ENCODE peak calls at places on chromosomes 5 and 9, in seven cellular contexts. Y is NB4, G is upper lobe of right lung, K is HFFc6, U is sigmoid colon, Z is fibroblast of villous mesenchyme, I is transverse colon. C is an unnamed sample.

GRCh38 chr5:13553896-13554295 is 390.6 kb downstream of the DNAH5 start:
- DNase-seq in Y (peak; percentile 34), I (no peak), U (no peak), Z (no peak), K (no peak), G (no peak), C (peak; percentile 83)

GRCh38 chr9:17578911-17579793 is at the start of gene SH3GL2:
- DNase-seq in Y (no peak), U (no peak), K (no peak), Z (peak; percentile 7), G (peak; percentile 84), I (peak; percentile 53), C (peak; percentile 74)

GRCh38 chr5:125408582-125409069 is 662.2 kb upstream of the ZNF608 start:
- DNase-seq in K (peak; percentile 81), G (no peak), Z (peak; percentile 73), Y (no peak), I (peak; percentile 35), U (no peak), C (no peak)

GRCh38 chr9:13267743-13268142 is 11.7 kb downstream of the MPDZ start:
- DNase-seq in K (peak; percentile 86), Y (no peak), I (no peak), U (no peak), G (no peak), Z (peak; percentile 89), C (no peak)

GRCh38 chr5:151448038-151448985 is 909 bp downstream of the SLC36A1 start:
- DNase-seq in K (no peak), G (no peak), I (peak; percentile 47), Z (peak; percentile 12), U (peak; percentile 63), Y (peak; percentile 36), C (peak; percentile 21)

GRCh38 chr9:16181539-16181938 is 628.7 kb downstream of the CCDC171 start:
- DNase-seq in G (no peak), Z (no peak), U (no peak), I (no peak), Y (no peak), K (no peak), C (no peak)

GRCh38 chr5:87389635-87390034 is 23.1 kb downstream of the CCNH start:
- DNase-seq in I (no peak), Z (no peak), Y (no peak), G (no peak), K (no peak), U (no peak), C (no peak)

GRCh38 chr5:165560641-165561040 is 2055.2 kb downstream of the MAT2B start:
- DNase-seq in U (no peak), K (no peak), Z (no peak), Y (no peak), G (no peak), I (no peak), C (no peak)

GRCh38 chr5:72511371-72512178 is 4.4 kb upstream of the ZNF366 start:
- DNase-seq in Z (no peak), U (no peak), I (no peak), G (no peak), Y (peak; percentile 18), K (peak; percentile 30), C (no peak)

GRCh38 chr9:4290427-4290837 is 9.4 kb downstream of the GLIS3 start:
- DNase-seq in I (no peak), U (no peak), Z (no peak), G (no peak), Y (no peak), K (no peak), C (no peak)

GRCh38 chr5:59025734-59026133 is 442.9 kb downstream of the RAB3C start:
- DNase-seq in K (no peak), G (no peak), U (no peak), I (no peak), Z (peak; percentile 37), Y (no peak), C (no peak)

GRCh38 chr9:127873886-127874285 is 3.6 kb downstream of the AK1 start:
- DNase-seq in G (peak; percentile 86), U (peak; percentile 94), Z (no peak), K (no peak), I (peak; percentile 58), Y (no peak), C (no peak)

GRCh38 chr5:152642406-152642805 is 237.3 kb upstream of the NMUR2 start:
- DNase-seq in Z (no peak), U (no peak), K (no peak), I (no peak), Y (no peak), G (no peak), C (no peak)

GRCh38 chr5:72298711-72299110 is 21.3 kb downstream of the MRPS27 start:
- DNase-seq in G (no peak), Y (no peak), I (no peak), K (no peak), Z (no peak), U (no peak), C (no peak)

GRCh38 chr5:139873033-139873794 is 77.6 kb downstream of the PSD2 start:
- DNase-seq in Y (no peak), K (no peak), U (no peak), G (no peak), I (no peak), Z (peak; percentile 23), C (no peak)

GRCh38 chr9:111952559-111952958 is 55.9 kb downstream of the UGCG start:
- DNase-seq in G (no peak), Y (no peak), K (peak; percentile 50), U (no peak), I (no peak), Z (peak; percentile 84), C (no peak)

GRCh38 chr9:135961277-135961705 is at the start of gene UBAC1:
- DNase-seq in Z (peak; percentile 96), Y (peak; percentile 97), I (peak; percentile 97), G (peak; percentile 98), U (peak; percentile 98), K (peak; percentile 91), C (peak; percentile 94)
- TF ChIP-seq CTCF in Z (peak; percentile 17), Y (no peak), I (peak; percentile 37), G (peak; percentile 37), U (no peak), K (peak; percentile 65), C (no peak)

GRCh38 chr9:36901528-36901927 is 132.5 kb downstream of the PAX5 start:
- DNase-seq in G (no peak), Y (no peak), K (no peak), Z (no peak), U (no peak), I (no peak), C (no peak)
- TF ChIP-seq CTCF in G (no peak), Y (no peak), K (no peak), Z (no peak), U (no peak), I (no peak), C (no peak)

DNA sequence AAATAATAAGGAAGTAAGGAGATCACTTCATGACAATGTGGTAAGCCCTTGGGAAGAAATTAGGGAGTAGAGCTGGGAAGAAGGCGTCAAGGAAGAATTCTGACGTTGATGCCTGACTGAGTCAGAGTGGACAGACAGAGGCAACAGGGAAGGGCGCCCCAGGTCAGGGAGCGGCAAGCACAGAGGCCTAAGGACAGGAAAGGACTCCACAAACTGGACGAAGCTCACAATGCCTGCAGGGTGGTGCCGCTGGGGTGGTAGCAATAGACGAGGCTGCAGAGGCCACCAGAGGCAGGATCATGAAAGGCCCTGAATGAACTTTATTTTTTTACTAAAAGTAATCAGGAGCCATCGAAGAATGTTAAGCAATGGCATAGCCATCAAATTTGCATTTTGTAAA is 7.6 kb downstream of the DRD1 start:
- DNase-seq in I (no peak), U (no peak), Y (no peak), K (no peak), Z (no peak), G (no peak), C (no peak)
- TF ChIP-seq CTCF in I (no peak), U (no peak), Y (no peak), K (no peak), Z (no peak), G (no peak), C (no peak)

GRCh38 chr9:129888085-129888808 is 53.0 kb downstream of the USP20 start:
- DNase-seq in K (no peak), Y (peak; percentile 100), I (peak; percentile 84), Z (no peak), G (peak; percentile 79), U (no peak), C (no peak)
- TF ChIP-seq CTCF in K (no peak), Y (no peak), I (no peak), Z (no peak), G (no peak), U (no peak), C (no peak)

GRCh38 chr9:34560574-34561229 is 28.8 kb downstream of the CNTFR start:
- DNase-seq in I (peak; percentile 78), K (no peak), Z (no peak), G (no peak), U (no peak), Y (no peak), C (no peak)

GRCh38 chr9:34558911-34559615 is 30.5 kb downstream of the CNTFR start:
- DNase-seq in I (no peak), Z (no peak), G (no peak), U (no peak), K (no peak), Y (no peak), C (peak; percentile 40)

GRCh38 chr9:34558341-34558740 is 31.2 kb downstream of the CNTFR start:
- DNase-seq in G (no peak), Z (no peak), U (no peak), Y (no peak), I (no peak), K (no peak), C (no peak)

GRCh38 chr9:34557421-34558321 is 31.9 kb downstream of the CNTFR start:
- DNase-seq in G (no peak), U (no peak), Z (no peak), K (no peak), Y (no peak), I (no peak), C (no peak)

GRCh38 chr9:34559616-34560546 is 29.6 kb downstream of the CNTFR start:
- DNase-seq in Z (peak; percentile 70), Y (peak; percentile 36), K (peak; percentile 41), I (peak; percentile 60), U (no peak), G (no peak), C (peak; percentile 67)
- TF ChIP-seq CTCF in Z (no peak), Y (no peak), K (no peak), I (no peak), U (no peak), G (no peak), C (no peak)

GRCh38 chr5:141753143-141753970 is 71.3 kb upstream of the ARAP3 start:
- DNase-seq in Y (no peak), K (no peak), U (no peak), G (no peak), I (no peak), Z (no peak), C (no peak)
- TF ChIP-seq CTCF in Y (no peak), K (no peak), U (no peak), G (no peak), I (no peak), Z (no peak), C (no peak)

GRCh38 chr9:33229359-33230120 is 10.4 kb upstream of the SPINK4 start:
- DNase-seq in U (no peak), G (peak; percentile 88), Y (no peak), Z (no peak), K (no peak), I (peak; percentile 93), C (no peak)
- TF ChIP-seq CTCF in U (no peak), G (peak; percentile 30), Y (peak; percentile 2), Z (peak; percentile 29), K (peak; percentile 24), I (peak; percentile 48), C (no peak)

C was measured in nephron progenitor cell.